ENCODE peak calls at places on chromosomes 1 and 21, in nine cellular contexts. A is HuH-7.5; P is HS-27A; E is T follicular helper cell; U is IMR-90; Z is ELR; T is activated CD4-positive, alpha-beta T cell treated with anti-CD3 and anti-CD28 coated beads for 48 hours; S is KBM-7; D is stimulated activated CD4-positive, alpha-beta T cell treated with anti-CD3 and anti-CD28 coated beads, Interleukin-15, amount 100 ng/mL, for 1 hour. N is an unnamed sample.
A peak's percentile ranks its signal among the peaks of the same experiment; 100 is the strongest.

GRCh38 chr1:183635112-183635605 is 424 bp downstream of the ARPC5 start:
- DNase-seq in A (no peak), P (no peak), E (no peak), U (no peak), Z (peak; percentile 47), T (peak; percentile 39), S (peak; percentile 27), D (no peak), N (peak; percentile 29)

GRCh38 chr1:113811353-113811887 is 856 bp downstream of the RSBN1 start:
- DNase-seq in A (peak; percentile 39), P (no peak), E (peak; percentile 19), U (peak; percentile 22), Z (peak; percentile 48), T (peak; percentile 46), S (no peak), D (peak; percentile 32), N (peak; percentile 54)

GRCh38 chr1:206708882-206709281 is 24.2 kb downstream of the MAPKAPK2 start:
- DNase-seq in A (no peak), P (no peak), E (no peak), U (no peak), Z (no peak), T (no peak), S (no peak), D (no peak), N (no peak)

GRCh38 chr21:26185446-26185845 is 14.9 kb upstream of the APP start:
- DNase-seq in A (no peak), P (no peak), E (no peak), U (no peak), Z (no peak), T (no peak), S (no peak), D (no peak), N (no peak)

GRCh38 chr21:44088401-44088780 is 18.8 kb upstream of the PWP2 start:
- DNase-seq in A (no peak), P (no peak), E (no peak), U (no peak), Z (no peak), T (no peak), S (no peak), D (no peak), N (no peak)

GRCh38 chr1:76786232-76786631 is 81.0 kb upstream of the ST6GALNAC5 start:
- DNase-seq in A (no peak), P (no peak), E (no peak), U (no peak), Z (peak; percentile 3), T (no peak), S (no peak), D (no peak), N (no peak)

GRCh38 chr1:239429163-239429562 is 42.8 kb downstream of the CHRM3 start:
- DNase-seq in A (no peak), P (no peak), E (no peak), U (no peak), Z (no peak), T (no peak), S (no peak), D (no peak), N (no peak)

GRCh38 chr1:10779201-10779600 is 17.2 kb downstream of the CASZ1 start:
- DNase-seq in A (no peak), P (no peak), E (no peak), U (no peak), Z (no peak), T (no peak), S (no peak), D (no peak), N (peak; percentile 14)

GRCh38 chr1:207825719-207826556 is 74.1 kb downstream of the CD46 start:
- DNase-seq in A (no peak), P (no peak), E (peak; percentile 74), U (peak; percentile 63), Z (peak; percentile 81), T (peak; percentile 91), S (peak; percentile 92), D (peak; percentile 52), N (peak; percentile 95)

GRCh38 chr1:217188280-217189235 is 442.3 kb downstream of the GPATCH2 start:
- DNase-seq in A (no peak), P (no peak), E (no peak), U (no peak), Z (no peak), T (no peak), S (no peak), D (no peak), N (no peak)

GRCh38 chr21:46385846-46386725 is 62.1 kb downstream of the PCNT start:
- DNase-seq in A (no peak), P (no peak), E (no peak), U (no peak), Z (no peak), T (no peak), S (no peak), D (no peak), N (no peak)

GRCh38 chr1:27365372-27366112 is 1.2 kb downstream of the MAP3K6 start:
- DNase-seq in A (peak; percentile 93), P (peak; percentile 84), E (peak; percentile 69), U (peak; percentile 85), Z (peak; percentile 86), T (peak; percentile 85), S (peak; percentile 88), D (peak; percentile 59), N (peak; percentile 90)

GRCh38 chr1:186059752-186060151 is 315.3 kb downstream of the TPR start:
- DNase-seq in A (no peak), P (no peak), E (no peak), U (no peak), Z (no peak), T (no peak), S (no peak), D (no peak), N (no peak)

GRCh38 chr1:183567584-183567983 is 22.7 kb downstream of the NCF2 start:
- DNase-seq in A (no peak), P (no peak), E (no peak), U (peak; percentile 47), Z (peak; percentile 32), T (peak; percentile 37), S (peak; percentile 80), D (no peak), N (peak; percentile 42)

GRCh38 chr1:227779021-227779441 is 36.4 kb upstream of the PRSS38 start:
- DNase-seq in A (no peak), P (no peak), E (no peak), U (no peak), Z (no peak), T (no peak), S (no peak), D (no peak), N (no peak)

GRCh38 chr1:114177282-114177681 is 23.6 kb upstream of the SYT6 start:
- DNase-seq in A (no peak), P (no peak), E (no peak), U (no peak), Z (no peak), T (no peak), S (no peak), D (no peak), N (no peak)

GRCh38 chr1:186849271-186849671 is 20.5 kb downstream of the PLA2G4A start:
- DNase-seq in A (peak; percentile 4), P (no peak), E (no peak), U (no peak), Z (no peak), T (no peak), S (no peak), D (no peak), N (no peak)

GRCh38 chr21:35510294-35510693 is 461.2 kb upstream of the RUNX1 start:
- DNase-seq in A (no peak), P (no peak), E (no peak), U (no peak), Z (no peak), T (no peak), S (no peak), D (no peak), N (no peak)

GRCh38 chr1:205967555-205968335 is 24.5 kb upstream of the SLC26A9 start:
- DNase-seq in A (no peak), P (no peak), E (no peak), U (peak; percentile 26), Z (peak; percentile 69), T (no peak), S (no peak), D (no peak), N (no peak)

GRCh38 chr1:61403863-61404615 is 320.9 kb downstream of the TM2D1 start:
- DNase-seq in A (no peak), P (no peak), E (no peak), U (no peak), Z (no peak), T (no peak), S (peak; percentile 39), D (no peak), N (no peak)

GRCh38 chr1:20634594-20635084 is 1.4 kb downstream of the PINK1 start:
- DNase-seq in A (no peak), P (no peak), E (no peak), U (peak; percentile 25), Z (peak; percentile 53), T (peak; percentile 37), S (peak; percentile 73), D (no peak), N (peak; percentile 50)

GRCh38 chr1:151134396-151134795 is 12.0 kb downstream of the SEMA6C start:
- DNase-seq in A (peak; percentile 6), P (no peak), E (no peak), U (no peak), Z (no peak), T (no peak), S (no peak), D (no peak), N (no peak)

GRCh38 chr1:174273190-174273589 is 113.9 kb downstream of the RABGAP1L start:
- DNase-seq in A (no peak), P (no peak), E (no peak), U (no peak), Z (no peak), T (no peak), S (no peak), D (no peak), N (no peak)

GRCh38 chr1:18946550-18947381 is 9.7 kb downstream of the IFFO2 start:
- DNase-seq in A (no peak), P (no peak), E (no peak), U (no peak), Z (no peak), T (no peak), S (no peak), D (no peak), N (no peak)

GRCh38 chr1:154784924-154785531 is 85.1 kb downstream of the KCNN3 start:
- DNase-seq in A (peak; percentile 33), P (no peak), E (peak; percentile 28), U (no peak), Z (no peak), T (peak; percentile 67), S (no peak), D (no peak), N (peak; percentile 77)

GRCh38 chr1:247415423-247416361 is at the start of gene NLRP3:
- DNase-seq in A (no peak), P (peak; percentile 1), E (no peak), U (no peak), Z (peak; percentile 82), T (peak; percentile 39), S (peak; percentile 90), D (no peak), N (peak; percentile 66)

N was measured in activated CD8-positive, alpha-beta T cell treated with anti-CD3 and anti-CD28 coated beads for 36 hours.